ENCODE peak calls at places on chromosomes 4 and X, in four cellular contexts. G is HTR-8/SVneo, V is choroid plexus epithelial cell, A is AG04450. N is an unnamed sample.

GRCh38 chr4:31737419-31737818 is 1017.2 kb downstream of the PCDH7 start:
- DNase-seq in G (no peak), V (no peak), A (no peak), N (no peak)

GRCh38 chr4:122783301-122784215 is 43.1 kb upstream of the FGF2 start:
- DNase-seq in G (peak), V (peak), A (peak), N (peak)

GRCh38 chrX:45850775-45851433 is 650.2 kb upstream of the DIPK2B start:
- DNase-seq in G (no peak), V (no peak), A (no peak), N (peak)

GRCh38 chrX:38473715-38474114 is 87.6 kb upstream of the TSPAN7 start:
- DNase-seq in G (no peak), V (no peak), A (no peak), N (no peak)

GRCh38 chrX:26845051-26845450 is 618.1 kb downstream of the PPP4R3C start:
- DNase-seq in G (peak), V (peak), A (no peak), N (no peak)

GRCh38 chrX:13398073-13398823 is 78.4 kb upstream of the ATXN3L start:
- DNase-seq in G (peak), V (peak), A (peak), N (peak)

GRCh38 chr4:8156617-8157016 is 2.0 kb downstream of the ABLIM2 start:
- DNase-seq in G (peak), V (no peak), A (no peak), N (no peak)

GRCh38 chrX:12946406-12946805 is 28.5 kb upstream of the TMSB4X start:
- DNase-seq in G (no peak), V (no peak), A (no peak), N (no peak)

GRCh38 chr4:118400362-118400761 is 47.6 kb upstream of the PRSS12 start:
- DNase-seq in G (no peak), V (peak), A (no peak), N (no peak)

GRCh38 chr4:37722000-37722638 is 35.9 kb upstream of the RELL1 start:
- DNase-seq in G (no peak), V (no peak), A (no peak), N (no peak)

GRCh38 chr4:33160126-33160525 is 2440.0 kb downstream of the PCDH7 start:
- DNase-seq in G (peak), V (peak), A (no peak), N (peak)

GRCh38 chr4:2347190-2347589 is 71.3 kb downstream of the ZFYVE28 start:
- DNase-seq in G (no peak), V (no peak), A (no peak), N (no peak)

GRCh38 chrX:15215366-15215765 is 54.5 kb downstream of the ASB9 start:
- DNase-seq in G (no peak), V (no peak), A (no peak), N (no peak)

GRCh38 chr4:108821056-108821925 is 58.4 kb upstream of the ETNPPL start:
- DNase-seq in G (no peak), V (no peak), A (no peak), N (no peak)

GRCh38 chrX:29659911-29660310 is 555.5 kb upstream of the MAGEB2 start:
- DNase-seq in G (no peak), V (no peak), A (no peak), N (no peak)

GRCh38 chr4:7430368-7430964 is 4.3 kb downstream of the PSAPL1 start:
- DNase-seq in G (no peak), V (no peak), A (no peak), N (no peak)

GRCh38 chr4:151675366-151676060 is 85.3 kb downstream of the GATB start:
- DNase-seq in G (no peak), V (no peak), A (no peak), N (no peak)